ENCODE peak calls at places on chromosomes 5 and 9, in six cellular contexts. X, N, G, D, C and Y are unnamed samples.

GRCh38 chr5:53601570-53601969 is 41.1 kb downstream of the NDUFS4 start:
- DNase-seq in G (no peak), C (peak), X (peak), N (no peak), D (no peak), Y (no peak)

GRCh38 chr9:37220971-37221370 is 100.6 kb downstream of the ZCCHC7 start:
- DNase-seq in G (no peak), N (no peak), D (no peak), C (no peak), X (no peak), Y (no peak)

GRCh38 chr5:84303315-84303714 is 81.4 kb downstream of the EDIL3 start:
- DNase-seq in C (no peak), D (no peak), N (no peak), G (no peak), X (no peak), Y (no peak)

GRCh38 chr9:134205636-134206316 is 41.4 kb upstream of the RNU6ATAC start:
- DNase-seq in D (peak), G (no peak), N (no peak), C (no peak), X (peak), Y (no peak)

GRCh38 chr5:2699231-2699630 is 52.2 kb downstream of the IRX2 start:
- DNase-seq in X (no peak), D (no peak), N (no peak), G (no peak), C (no peak), Y (no peak)

GRCh38 chr9:91211919-91212318 is 149.8 kb downstream of the AUH start:
- DNase-seq in N (no peak), X (no peak), D (no peak), G (no peak), C (no peak), Y (no peak)

GRCh38 chr5:119897537-119898370 is 268.4 kb downstream of the FAM170A start:
- DNase-seq in D (no peak), G (no peak), N (no peak), C (no peak), X (peak), Y (no peak)

GRCh38 chr5:6082685-6083084 is 295.7 kb downstream of the MED10 start:
- DNase-seq in D (peak), X (peak), C (no peak), N (no peak), G (no peak), Y (no peak)

GRCh38 chr5:14249258-14250093 is 106.3 kb downstream of the TRIO start:
- DNase-seq in X (no peak), C (no peak), D (no peak), G (no peak), N (no peak), Y (no peak)